ENCODE peak calls at places on chromosome 12, in four cellular contexts. Q is adrenal gland, G is lower leg skin, C is retinal pigment epithelial cell. I is an unnamed sample.

GRCh38 chr12:4434721-4435425 is 10.7 kb downstream of the FGF6 start:
- DNase-seq in C (no peak), Q (no peak), G (no peak), I (no peak)

GRCh38 chr12:105234197-105234596 is 1.8 kb downstream of the APPL2 start:
- DNase-seq in C (no peak), Q (no peak), G (no peak), I (no peak)

GRCh38 chr12:19179986-19180385 is 50.5 kb downstream of the PLEKHA5 start:
- DNase-seq in Q (no peak), C (peak; percentile 89), G (no peak), I (no peak)

GRCh38 chr12:56720696-56721615 is 4.1 kb downstream of the NACA start:
- DNase-seq in C (no peak), G (no peak), Q (no peak), I (no peak)

GRCh38 chr12:122870867-122871664 is 24.9 kb downstream of the VPS37B start:
- DNase-seq in Q (peak; percentile 61), G (no peak), C (no peak), I (peak; percentile 80)

GRCh38 chr12:132357623-132358186 is 28.3 kb upstream of the GALNT9 start:
- DNase-seq in G (no peak), Q (no peak), C (no peak), I (no peak)

GRCh38 chr12:58249610-58250009 is 308.2 kb downstream of the ATP23 start:
- DNase-seq in C (no peak), Q (no peak), G (no peak), I (peak; percentile 11)

GRCh38 chr12:98574110-98574509 is 19.4 kb upstream of the SLC25A3 start:
- DNase-seq in G (no peak), C (no peak), Q (no peak), I (no peak)

GRCh38 chr12:109212460-109213115 is 96.2 kb downstream of the ACACB start:
- DNase-seq in G (no peak), C (no peak), Q (no peak), I (no peak)

GRCh38 chr12:53042607-53043454 is 7.0 kb upstream of the TNS2 start:
- DNase-seq in G (no peak), C (no peak), Q (no peak), I (no peak)

GRCh38 chr12:9751204-9752144 is 9.2 kb downstream of the CD69 start:
- DNase-seq in G (no peak), Q (no peak), C (no peak), I (no peak)

GRCh38 chr12:121295123-121295745 is 1.3 kb downstream of the CAMKK2 start:
- DNase-seq in Q (no peak), G (no peak), C (no peak), I (no peak)

GRCh38 chr12:29050503-29050902 is 98.6 kb upstream of the FAR2 start:
- DNase-seq in G (no peak), C (no peak), Q (no peak), I (no peak)

GRCh38 chr12:69385038-69385437 is 25.5 kb downstream of the YEATS4 start:
- DNase-seq in Q (no peak), G (no peak), C (no peak), I (no peak)

GRCh38 chr12:45224311-45224710 is 8.4 kb downstream of the ANO6 start:
- DNase-seq in C (no peak), G (no peak), Q (no peak), I (no peak)

GRCh38 chr12:61043838-61044237 is 1216.4 kb upstream of the USP15 start:
- DNase-seq in Q (no peak), G (no peak), C (no peak), I (no peak)

GRCh38 chr12:2052861-2053674 is at the start of gene CACNA1C:
- DNase-seq in C (peak; percentile 0), G (no peak), Q (peak; percentile 29), I (peak; percentile 88)

GRCh38 chr12:77914089-77914488 is 83.4 kb downstream of the NAV3 start:
- DNase-seq in Q (no peak), C (no peak), G (no peak), I (no peak)

GRCh38 chr12:87690236-87690810 is 338.9 kb downstream of the C12orf50 start:
- DNase-seq in Q (no peak), C (no peak), G (no peak), I (no peak)

GRCh38 chr12:116687888-116688287 is 50.0 kb downstream of the SPRING1 start:
- DNase-seq in G (no peak), C (no peak), Q (peak; percentile 48), I (peak; percentile 71)

GRCh38 chr12:10558291-10558690 is 52.6 kb downstream of the EIF2S3B start:
- DNase-seq in C (no peak), Q (no peak), G (no peak), I (no peak)

GRCh38 chr12:89051065-89051677 is 301.1 kb downstream of the DUSP6 start:
- DNase-seq in Q (no peak), G (peak; percentile 42), C (peak; percentile 30), I (no peak)

GRCh38 chr12:2084553-2085296 is 31.9 kb downstream of the CACNA1C start:
- DNase-seq in C (no peak), Q (no peak), G (peak; percentile 29), I (peak; percentile 81)

GRCh38 chr12:27703720-27704452 is 6.7 kb upstream of the MRPS35 start:
- DNase-seq in Q (peak; percentile 55), C (peak; percentile 50), G (peak; percentile 66), I (peak; percentile 64)

GRCh38 chr12:66984962-66985361 is 284.2 kb upstream of the CAND1 start:
- DNase-seq in G (no peak), Q (no peak), C (peak; percentile 33), I (no peak)

GRCh38 chr12:124125472-124125871 is 152.5 kb downstream of the ZNF664 start:
- DNase-seq in G (no peak), C (no peak), Q (no peak), I (no peak)

GRCh38 chr12:98743362-98743953 is 98.4 kb downstream of the APAF1 start:
- DNase-seq in Q (no peak), C (no peak), G (no peak), I (no peak)

GRCh38 chr12:101737476-101737875 is 1.8 kb downstream of the SYCP3 start:
- DNase-seq in G (no peak), C (no peak), Q (no peak), I (no peak)

GRCh38 chr12:101733166-101733565 is 6.1 kb downstream of the SYCP3 start:
- DNase-seq in Q (no peak), G (no peak), C (no peak), I (no peak)

GRCh38 chr12:101727098-101727497 is 12.2 kb downstream of the SYCP3 start:
- DNase-seq in C (no peak), G (no peak), Q (no peak), I (no peak)

GRCh38 chr12:101729842-101730241 is 9.4 kb downstream of the SYCP3 start:
- DNase-seq in C (no peak), Q (no peak), G (no peak), I (no peak)

DNA sequence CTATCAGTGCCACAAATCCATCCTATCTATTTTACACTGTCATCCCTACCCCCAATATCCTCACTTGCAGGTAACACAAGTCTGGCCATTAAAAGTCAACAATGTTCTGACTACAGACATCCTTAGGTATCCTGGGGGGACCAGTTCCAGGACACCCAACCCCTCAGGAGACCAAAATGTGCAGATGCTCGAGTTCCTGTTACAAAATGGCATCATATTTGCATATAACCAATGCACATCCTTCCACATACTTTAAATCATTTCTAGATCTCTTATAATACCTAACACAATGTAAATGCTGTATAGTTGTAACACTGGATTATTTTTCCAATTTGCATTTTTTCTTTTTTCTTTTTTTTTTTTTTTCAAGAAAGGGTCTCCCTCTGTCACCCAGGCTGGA is 6.9 kb downstream of the SYCP3 start:
- DNase-seq in C (no peak), Q (no peak), G (no peak), I (no peak)
- H3K4me3 ChIP-seq in C (no peak overlapping the region), Q (no peak overlapping the region), G (no peak overlapping the region), I (no peak overlapping the region)

DNA sequence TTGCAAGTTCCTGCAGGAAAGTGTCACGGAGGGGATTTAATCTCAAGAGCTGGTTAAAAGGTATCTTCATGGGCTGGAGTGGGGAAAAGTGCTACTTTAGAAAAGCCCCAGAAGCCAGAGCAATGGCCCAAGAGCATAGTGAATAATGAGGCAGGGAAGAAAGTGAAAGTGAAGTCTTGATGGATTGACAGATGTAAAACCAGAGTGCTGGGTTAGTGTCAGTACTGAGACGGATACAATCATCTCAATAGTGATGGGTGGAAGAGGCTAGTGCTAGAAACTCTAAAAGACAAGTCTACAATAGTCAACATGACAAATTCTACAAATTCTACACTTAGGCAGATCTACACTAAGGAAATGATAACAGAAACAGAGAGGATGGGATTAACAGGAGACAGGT is 68.1 kb downstream of the CIT start:
- DNase-seq in C (no peak), G (no peak), Q (no peak), I (no peak)
- H3K4me3 ChIP-seq in C (no peak overlapping the region), G (no peak overlapping the region), Q (no peak overlapping the region), I (no peak overlapping the region)

GRCh38 chr12:63919758-63920157 is 75.3 kb downstream of the SRGAP1 start:
- DNase-seq in Q (no peak), C (no peak), G (no peak), I (no peak)

GRCh38 chr12:63916561-63917476 is 72.3 kb downstream of the SRGAP1 start:
- DNase-seq in C (no peak), G (no peak), Q (no peak), I (no peak)

GRCh38 chr12:63917477-63917862 is 73.0 kb downstream of the SRGAP1 start:
- DNase-seq in G (no peak), C (no peak), Q (no peak), I (no peak)

GRCh38 chr12:63918788-63919300 is 74.3 kb downstream of the SRGAP1 start:
- DNase-seq in G (no peak), C (no peak), Q (no peak), I (no peak)

DNA sequence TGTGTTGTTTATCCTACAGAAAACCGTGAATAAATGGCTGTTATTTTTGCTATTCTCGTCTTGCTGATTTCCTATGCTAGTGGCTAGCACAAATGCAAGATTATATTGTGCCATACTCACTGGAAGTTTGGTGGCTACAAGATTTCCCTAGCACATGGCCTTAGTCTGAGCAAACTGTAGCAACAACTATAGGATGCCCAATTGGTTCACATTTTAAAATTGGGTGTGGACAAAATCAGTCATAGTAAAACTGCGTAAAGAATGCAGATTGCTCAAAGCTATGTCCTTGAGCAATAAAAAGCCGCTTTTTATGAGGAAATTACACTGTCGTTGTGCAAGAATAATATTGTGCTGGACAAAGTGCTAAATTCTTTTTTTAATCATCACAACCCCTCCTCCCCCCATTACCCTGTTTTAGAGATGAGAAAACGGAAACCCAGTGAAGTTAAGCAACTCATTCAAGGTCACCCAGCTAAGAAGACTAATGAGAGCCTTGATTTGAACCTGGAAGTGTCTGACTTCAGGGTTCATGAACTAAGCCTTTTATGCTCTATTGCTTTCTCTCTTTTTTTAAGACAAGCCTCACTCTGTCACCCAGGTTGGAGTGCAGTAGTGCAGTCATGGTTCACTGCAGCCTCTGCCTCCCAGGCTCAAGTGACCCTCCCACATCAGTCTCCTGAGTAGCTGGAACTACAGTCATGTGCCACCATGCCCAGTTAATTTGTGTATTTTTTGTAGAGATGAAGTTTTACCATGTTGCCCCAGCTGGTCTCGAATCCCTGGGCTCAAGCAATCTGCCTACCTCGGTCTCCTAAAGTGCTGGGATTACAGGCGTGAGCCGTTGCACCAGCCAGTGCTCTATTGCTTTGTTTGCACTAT is 73.6 kb downstream of the SRGAP1 start:
- DNase-seq in G (peak; percentile 25), C (peak; percentile 62), Q (peak; percentile 76), I (no peak)
- H3K4me3 ChIP-seq in G (no peak overlapping the region), C (no peak overlapping the region), Q (peak overlapping the region; percentile 1), I (no peak overlapping the region)

DNA sequence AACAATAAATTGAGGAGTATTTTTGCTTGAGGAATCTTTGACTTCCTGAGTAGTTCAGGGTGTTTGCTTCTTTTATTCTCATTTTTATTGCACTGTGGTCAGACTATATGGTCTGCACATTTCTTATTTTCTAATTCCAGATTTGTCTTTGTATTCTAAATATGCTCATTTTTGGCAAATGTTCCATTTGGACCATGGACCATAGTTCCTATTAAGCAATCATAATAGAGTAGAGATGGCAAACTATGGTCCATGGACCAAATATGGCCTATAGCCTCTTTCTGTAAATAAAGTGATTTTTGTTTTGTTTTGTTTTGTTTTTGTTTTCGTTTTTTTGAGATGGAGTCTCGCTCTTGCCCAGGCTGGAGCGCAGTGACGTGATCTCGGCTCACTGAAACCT is 2.1 kb downstream of the GPRC5A start:
- DNase-seq in Q (no peak), C (no peak), G (no peak), I (no peak)
- H3K4me3 ChIP-seq in Q (no peak overlapping the region), C (peak overlapping the region; percentile 70), G (no peak overlapping the region), I (no peak overlapping the region)